ENCODE peak calls at places on chromosomes 11 and 22, in eight cellular contexts. H, Y, N, I, Q, G, M and F are unnamed samples.

GRCh38 chr11:1303973-1304372 is 5.5 kb downstream of the TOLLIP start:
- DNase-seq in Q (no peak), G (peak), H (no peak), Y (no peak), M (no peak), N (no peak), I (no peak), F (no peak)

GRCh38 chr11:32153747-32154146 is 62.9 kb downstream of the RCN1 start:
- DNase-seq in H (no peak), I (no peak), G (no peak), N (no peak), Q (no peak), Y (no peak), M (no peak), F (no peak)

GRCh38 chr22:24523873-24524272 is 28.7 kb downstream of the UPB1 start:
- DNase-seq in M (no peak), I (no peak), G (no peak), Q (no peak), N (no peak), H (no peak), Y (no peak), F (no peak)

GRCh38 chr11:69647761-69648497 is 7.0 kb downstream of the CCND1 start:
- DNase-seq in M (no peak), H (no peak), N (no peak), Q (no peak), G (no peak), I (no peak), Y (no peak), F (no peak)

GRCh38 chr11:120336641-120337132 is 474 bp downstream of the ARHGEF12 start:
- DNase-seq in H (peak), M (no peak), Q (no peak), I (peak), G (peak), N (no peak), Y (no peak), F (no peak)

GRCh38 chr22:20559174-20559760 is 51.9 kb downstream of the MED15 start:
- DNase-seq in I (no peak), N (no peak), Y (no peak), M (no peak), Q (no peak), H (no peak), G (no peak), F (no peak)

GRCh38 chr11:14566331-14567063 is 46.3 kb upstream of the PSMA1 start:
- DNase-seq in Q (no peak), M (no peak), I (no peak), H (no peak), Y (no peak), N (no peak), G (no peak), F (no peak)

GRCh38 chr11:65945430-65945911 is at the start of gene TSGA10IP:
- DNase-seq in M (no peak), Y (no peak), I (no peak), G (no peak), H (no peak), N (no peak), Q (no peak), F (no peak)

GRCh38 chr11:19380375-19380774 is 139.6 kb upstream of the E2F8 start:
- DNase-seq in G (no peak), N (no peak), I (no peak), M (no peak), Y (no peak), H (no peak), Q (no peak), F (no peak)